ENCODE peak calls at places on chromosomes 5 and 9, in five cellular contexts. J is H9, Q is H1, V is mesenchymal stem cell, B is neuronal stem cell. Z is an unnamed sample.

GRCh38 chr9:129983891-129984290 is 59.1 kb downstream of the FNBP1 start:
- DNase-seq in J (no peak), Q (no peak), V (no peak), B (no peak), Z (no peak)

GRCh38 chr5:169803077-169803981 is 166.3 kb downstream of the DOCK2 start:
- DNase-seq in J (no peak), Q (no peak), V (peak), B (no peak), Z (peak)

GRCh38 chr5:112205840-112206239 is 213.2 kb downstream of the EPB41L4A start:
- DNase-seq in J (peak), Q (peak), V (no peak), B (no peak), Z (no peak)

GRCh38 chr9:76654575-76654974 is 109.7 kb upstream of the PCA3 start:
- DNase-seq in J (no peak), Q (no peak), V (peak), B (no peak), Z (peak)

GRCh38 chr5:138029944-138030343 is 2.9 kb downstream of the FAM13B start:
- DNase-seq in J (no peak), Q (no peak), V (no peak), B (no peak), Z (no peak)

GRCh38 chr9:81789751-81790150 is 100.4 kb upstream of the TLE1 start:
- DNase-seq in J (no peak), Q (no peak), V (peak), B (no peak), Z (no peak)

GRCh38 chr9:19074229-19074628 is 25.0 kb downstream of the RRAGA start:
- DNase-seq in J (no peak), Q (no peak), V (no peak), B (no peak), Z (no peak)

GRCh38 chr5:172005708-172006377 is 595 bp downstream of the FBXW11 start:
- DNase-seq in J (peak), Q (no peak), V (peak), B (peak), Z (peak)

GRCh38 chr9:34957492-34958410 is at the start of gene PHF24:
- DNase-seq in J (peak), Q (no peak), V (peak), B (peak), Z (peak)

GRCh38 chr9:98807811-98808195 is 333 bp downstream of the GALNT12 start:
- DNase-seq in J (no peak), Q (no peak), V (peak), B (no peak), Z (no peak)

GRCh38 chr5:39169081-39169480 is 50.3 kb downstream of the FYB1 start:
- DNase-seq in J (no peak), Q (no peak), V (peak), B (no peak), Z (peak)

GRCh38 chr5:146877783-146878470 is 630 bp downstream of the PPP2R2B start:
- DNase-seq in J (peak), Q (no peak), V (peak), B (peak), Z (peak)

GRCh38 chr9:30075451-30076199 is 2308.8 kb upstream of the ACO1 start:
- DNase-seq in J (no peak), Q (no peak), V (peak), B (no peak), Z (peak)

GRCh38 chr9:132673355-132673754 is 3.1 kb downstream of the GTF3C4 start:
- DNase-seq in J (peak), Q (no peak), V (peak), B (no peak), Z (peak)

GRCh38 chr5:166433679-166434078 is 1857.8 kb upstream of the WWC1 start:
- DNase-seq in J (no peak), Q (no peak), V (no peak), B (no peak), Z (no peak)

GRCh38 chr9:129610473-129611301 is 10.2 kb downstream of the C9orf50 start:
- DNase-seq in J (peak), Q (no peak), V (peak), B (peak), Z (peak)

GRCh38 chr5:154945695-154946301 is 4.9 kb downstream of the MRPL22 start:
- DNase-seq in J (no peak), Q (no peak), V (peak), B (no peak), Z (no peak)

GRCh38 chr9:132288956-132289355 is 65.8 kb downstream of the SETX start:
- DNase-seq in J (no peak), Q (no peak), V (peak), B (no peak), Z (no peak)

GRCh38 chr9:132609184-132609583 is 26.8 kb downstream of the BARHL1 start:
- DNase-seq in J (no peak), Q (no peak), V (no peak), B (no peak), Z (no peak)

GRCh38 chr9:79630521-79631403 is 59.0 kb downstream of the TLE4 start:
- DNase-seq in J (no peak), Q (no peak), V (no peak), B (no peak), Z (no peak)

GRCh38 chr9:27117489-27118135 is 8.6 kb downstream of the TEK start:
- DNase-seq in J (peak), Q (no peak), V (no peak), B (no peak), Z (no peak)

GRCh38 chr9:90870646-90871326 is 69.2 kb downstream of the SYK start:
- DNase-seq in J (no peak), Q (no peak), V (peak), B (peak), Z (peak)

GRCh38 chr5:10600629-10601245 is 36.9 kb downstream of the ANKRD33B start:
- DNase-seq in J (no peak), Q (no peak), V (no peak), B (no peak), Z (no peak)

GRCh38 chr5:1001406-1002270 is 7.0 kb upstream of the NKD2 start:
- DNase-seq in J (no peak), Q (no peak), V (no peak), B (no peak), Z (no peak)

GRCh38 chr9:109579191-109579948 is 81.3 kb upstream of the PTPN3 start:
- DNase-seq in J (no peak), Q (no peak), V (peak), B (no peak), Z (no peak)

GRCh38 chr9:21919377-21920362 is 74.5 kb downstream of the CDKN2A start:
- DNase-seq in J (no peak), Q (no peak), V (peak), B (no peak), Z (no peak)

GRCh38 chr5:57681942-57682341 is 199.3 kb upstream of the ACTBL2 start:
- DNase-seq in J (no peak), Q (no peak), V (no peak), B (no peak), Z (no peak)

GRCh38 chr9:121353246-121353975 is 16.6 kb downstream of the STOM start:
- DNase-seq in J (no peak), Q (no peak), V (no peak), B (no peak), Z (no peak)

GRCh38 chr5:56561-57290 is 35.2 kb upstream of the PLEKHG4B start:
- DNase-seq in J (peak), Q (no peak), V (peak), B (peak), Z (peak)

GRCh38 chr9:110744753-110745522 is 76.3 kb downstream of the MUSK start:
- DNase-seq in J (no peak), Q (no peak), V (peak), B (no peak), Z (no peak)

GRCh38 chr5:41747708-41748107 is 122.5 kb downstream of the OXCT1 start:
- DNase-seq in J (no peak), Q (no peak), V (peak), B (no peak), Z (no peak)

GRCh38 chr5:158875272-158875679 is 224.4 kb downstream of the EBF1 start:
- DNase-seq in J (no peak), Q (no peak), V (peak), B (no peak), Z (no peak)

GRCh38 chr9:111866976-111867375 is 29.6 kb upstream of the UGCG start:
- DNase-seq in J (no peak), Q (no peak), V (peak), B (no peak), Z (no peak)

GRCh38 chr5:144467795-144468194 is 297.1 kb downstream of the KCTD16 start:
- DNase-seq in J (peak), Q (no peak), V (peak), B (peak), Z (peak)

GRCh38 chr9:84966876-84967830 is 297.6 kb downstream of the NTRK2 start:
- DNase-seq in J (peak), Q (peak), V (no peak), B (no peak), Z (no peak)

GRCh38 chr5:75189353-75189752 is 47.3 kb downstream of the ANKRD31 start:
- DNase-seq in J (no peak), Q (no peak), V (no peak), B (no peak), Z (peak)

GRCh38 chr9:87359264-87359663 is 138.4 kb upstream of the DAPK1 start:
- DNase-seq in J (no peak), Q (no peak), V (no peak), B (no peak), Z (no peak)

GRCh38 chr5:175466700-175467318 is 11.6 kb upstream of the SFXN1 start:
- DNase-seq in J (no peak), Q (no peak), V (no peak), B (no peak), Z (no peak)
- H2BK12ac ChIP-seq in J (no peak), Q (no peak), V (no peak), B (no peak), Z (no peak)

DNA sequence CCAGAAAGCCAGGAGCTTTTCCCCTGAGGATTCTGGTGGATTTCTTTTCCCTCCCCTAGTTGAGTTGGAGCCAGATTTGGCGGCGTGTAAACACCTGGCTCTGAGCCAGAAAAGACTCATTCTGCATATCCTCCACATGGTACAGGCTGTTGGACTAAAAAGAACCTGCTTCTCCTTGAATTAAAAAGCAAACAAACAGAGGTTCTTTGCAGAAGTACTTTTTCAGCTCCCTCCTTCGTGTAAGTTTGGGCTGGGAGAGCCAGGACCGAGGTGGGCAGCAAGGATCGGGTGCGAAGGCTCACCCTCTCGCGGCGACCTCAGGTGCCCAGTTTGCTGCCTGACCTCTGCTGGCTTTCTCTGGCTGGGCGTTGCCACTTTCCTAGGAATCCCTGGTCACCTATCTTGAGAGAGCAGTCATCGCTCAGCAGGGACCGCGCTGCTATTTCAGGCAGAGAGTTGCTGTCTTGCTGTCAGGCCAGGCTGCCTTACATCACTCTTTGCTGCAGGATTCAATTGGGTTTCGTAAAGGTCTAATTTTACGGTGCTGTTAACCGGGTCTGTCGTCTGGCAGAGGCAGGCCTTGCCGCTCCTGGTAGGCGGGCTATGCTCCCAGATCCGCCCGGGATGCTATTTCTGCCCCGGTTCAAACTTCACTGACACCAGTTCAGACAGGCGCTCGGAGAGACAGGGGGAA is 3.2 kb downstream of the PAPPA start:
- DNase-seq in J (peak), Q (no peak), V (peak), B (peak), Z (peak)
- H2BK5ac ChIP-seq in J (no peak), Q (no peak), V (peak), B (no peak), Z (no peak)

GRCh38 chr9:83459830-83460229 is 78.4 kb downstream of the FRMD3 start:
- DNase-seq in J (no peak), Q (no peak), V (no peak), B (no peak), Z (no peak)
- H2BK12ac ChIP-seq in J (no peak), Q (no peak), V (no peak), B (no peak), Z (no peak)

DNA sequence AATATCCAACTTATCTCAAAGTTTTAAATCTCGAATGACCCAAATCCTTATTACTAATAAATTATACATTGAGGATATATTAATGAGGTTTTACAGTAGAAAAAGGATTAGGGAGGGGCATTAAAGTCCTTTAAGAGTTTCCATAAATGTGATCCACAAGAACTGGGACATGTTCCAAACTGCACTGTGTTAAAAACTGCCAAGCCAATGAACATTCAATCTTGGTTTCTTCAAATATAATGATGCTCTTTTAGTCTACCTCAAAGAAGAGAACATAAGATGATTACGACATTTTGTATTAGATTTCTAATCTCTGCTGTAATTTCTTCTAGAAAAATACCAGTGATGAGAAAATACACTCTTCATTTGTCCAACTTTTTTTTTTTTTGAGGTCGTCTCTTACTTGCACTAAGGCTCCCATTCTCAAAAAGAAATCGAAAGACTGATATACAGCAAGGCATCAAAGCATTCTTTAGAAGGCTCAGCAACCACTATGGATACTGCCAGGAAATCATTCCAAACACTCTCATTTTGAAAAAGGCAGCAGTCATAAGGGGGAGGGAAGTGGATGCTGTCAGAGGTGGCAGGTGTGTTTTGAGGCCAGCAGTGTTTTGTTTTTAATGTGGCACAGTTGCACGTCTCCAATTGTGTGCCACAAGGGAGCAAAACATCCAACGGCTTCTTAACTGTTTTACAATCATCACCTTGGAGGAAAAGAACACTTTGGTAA is 1.6 kb downstream of the PTAR1 start:
- DNase-seq in J (no peak), Q (no peak), V (peak), B (no peak), Z (no peak)
- H2BK5ac ChIP-seq in J (no peak), Q (no peak), V (no peak), B (no peak), Z (no peak)

GRCh38 chr5:93107141-93107540 is 473.9 kb downstream of the NR2F1-AS1 start:
- DNase-seq in J (no peak), Q (no peak), V (peak), B (no peak), Z (no peak)

DNA sequence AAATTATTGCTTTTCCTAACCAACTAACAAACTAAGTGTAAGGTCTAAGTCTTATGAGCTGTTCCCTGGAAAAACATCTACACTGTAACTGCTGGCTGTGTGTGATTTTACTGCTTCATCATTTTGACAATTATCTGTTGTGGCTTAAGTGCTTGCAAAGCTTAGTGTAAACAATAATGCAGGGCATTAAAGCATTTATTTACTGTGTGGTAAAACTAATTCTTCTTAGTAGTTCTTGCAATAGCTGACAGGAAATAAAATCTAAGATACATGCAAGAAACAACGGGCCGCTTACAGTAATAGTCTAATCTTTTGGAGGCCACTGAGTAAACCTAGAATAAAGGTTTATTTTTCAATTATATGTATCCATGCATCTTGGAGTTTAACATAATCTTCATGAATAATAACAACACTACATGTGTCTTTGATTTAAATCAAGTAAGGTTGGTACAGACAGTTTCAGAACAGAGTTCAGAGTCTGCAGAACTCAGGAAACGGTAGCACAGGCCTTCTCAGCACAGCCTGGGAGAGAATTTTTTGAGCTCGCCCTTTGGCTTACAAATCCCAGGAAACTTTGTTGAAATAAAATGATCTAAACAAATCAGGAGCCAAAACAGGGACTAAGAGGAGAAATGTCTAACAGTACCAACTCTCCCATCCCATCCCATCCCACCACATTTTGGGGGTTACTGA is 473.0 kb downstream of the NR2F1-AS1 start:
- DNase-seq in J (no peak), Q (no peak), V (peak), B (no peak), Z (no peak)
- H2BK12ac ChIP-seq in J (no peak), Q (no peak), V (no peak), B (no peak), Z (no peak)

DNA sequence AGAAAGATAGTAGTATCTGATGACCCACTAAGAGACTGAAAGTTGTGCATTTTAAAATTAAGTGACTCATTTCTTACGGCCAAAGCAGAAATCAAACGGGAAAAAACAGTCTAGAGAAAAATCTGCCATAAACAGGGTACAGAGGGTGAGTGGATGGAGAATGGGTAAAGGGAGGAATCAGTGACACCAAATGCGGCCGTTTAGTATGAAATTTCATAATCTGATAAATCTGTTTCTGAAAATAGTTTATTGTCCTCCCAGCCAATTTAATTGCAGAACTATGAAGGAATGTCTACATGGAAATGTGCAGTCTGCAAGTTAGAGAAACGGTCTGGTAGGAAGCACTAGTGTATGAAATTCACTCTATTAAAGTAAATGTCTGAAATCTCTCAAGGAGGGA is 39.5 kb downstream of the ADAMTS12 start:
- DNase-seq in J (no peak), Q (no peak), V (peak), B (no peak), Z (no peak)
- H2BK5ac ChIP-seq in J (no peak), Q (no peak), V (no peak), B (no peak), Z (no peak)

DNA sequence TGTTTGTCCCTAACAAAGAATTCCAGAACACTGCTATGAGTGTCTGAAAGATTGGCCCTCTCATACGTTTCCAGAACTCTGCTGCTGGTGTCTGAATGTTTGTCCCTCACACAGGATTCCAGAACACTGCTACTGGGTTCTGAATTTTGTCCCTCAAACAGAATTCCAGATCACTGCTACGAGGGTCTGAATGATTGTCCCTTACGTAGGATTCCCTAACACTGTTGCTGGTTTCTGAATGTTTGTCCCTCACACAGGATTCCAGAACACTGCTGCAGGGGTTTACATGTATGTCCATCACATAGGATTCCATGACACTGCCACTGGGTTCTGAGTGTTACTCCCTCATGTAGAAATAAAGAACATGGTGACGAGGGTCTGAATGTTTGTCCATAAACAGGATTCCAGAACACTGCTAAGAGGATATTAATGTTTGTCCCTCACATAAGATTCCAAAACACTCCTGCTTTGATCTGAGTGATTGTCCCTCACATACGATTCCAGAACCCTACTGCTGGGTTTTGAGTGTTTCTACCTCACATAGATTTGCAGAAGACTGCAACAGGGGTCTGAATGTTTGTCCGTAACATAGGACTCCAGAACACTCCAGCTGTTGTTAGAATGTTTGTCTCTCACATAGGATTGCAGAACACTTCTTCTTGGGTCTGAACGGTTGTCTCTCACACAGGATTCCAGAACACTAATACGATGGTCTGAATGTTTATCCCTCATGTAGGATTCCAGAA is 214.4 kb downstream of the FOXD4L6 start:
- DNase-seq in J (peak), Q (no peak), V (no peak), B (no peak), Z (no peak)
- H2BK12ac ChIP-seq in J (no peak), Q (no peak), V (no peak), B (no peak), Z (no peak)

Z was measured in trophoblast cell.